ENCODE peak calls at places on chromosomes 12 and 14, in four cellular contexts. R is glutamatergic neuron, I is AML-193, K is BE2C. O is an unnamed sample.
A peak's percentile ranks its signal among the peaks of the same experiment; 100 is the strongest.

GRCh38 chr14:103390605-103391004 is 5.4 kb downstream of the MARK3 start:
- DNase-seq in I (no peak), K (no peak), R (no peak), O (no peak)

GRCh38 chr14:65637780-65638179 is 225.2 kb downstream of the FUT8 start:
- DNase-seq in I (no peak), R (no peak), K (no peak), O (no peak)

GRCh38 chr12:126248871-126249403 is 1183.7 kb downstream of the AACS start:
- DNase-seq in K (no peak), R (no peak), I (no peak), O (no peak)

GRCh38 chr12:69239922-69240624 is 704 bp downstream of the CPSF6 start:
- DNase-seq in K (peak; percentile 66), R (peak; percentile 73), I (peak; percentile 23), O (peak; percentile 31)

GRCh38 chr12:52975820-52976573 is 27.1 kb downstream of the KRT18 start:
- DNase-seq in R (no peak), I (no peak), K (no peak), O (no peak)

GRCh38 chr12:98998697-98999299 is 353.7 kb downstream of the APAF1 start:
- DNase-seq in K (no peak), I (peak; percentile 24), R (no peak), O (no peak)

GRCh38 chr12:53427905-53428594 is 4.4 kb downstream of the AMHR2 start:
- DNase-seq in I (no peak), R (no peak), K (no peak), O (no peak)

GRCh38 chr12:84034891-84035290 is 877.7 kb downstream of the SLC6A15 start:
- DNase-seq in K (no peak), I (no peak), R (no peak), O (no peak)

GRCh38 chr14:52845079-52845478 is 53.7 kb upstream of the GNPNAT1 start:
- DNase-seq in I (no peak), R (no peak), K (peak; percentile 32), O (no peak)

GRCh38 chr12:67358686-67359374 is 89.7 kb downstream of the CAND1 start:
- DNase-seq in R (no peak), I (no peak), K (no peak), O (no peak)

GRCh38 chr14:85279407-85279806 is 250.5 kb upstream of the FLRT2 start:
- DNase-seq in I (no peak), R (no peak), K (no peak), O (no peak)

GRCh38 chr12:50739611-50740010 is 24.3 kb upstream of the ATF1 start:
- DNase-seq in R (no peak), I (no peak), K (no peak), O (no peak)

GRCh38 chr12:53232641-53233538 is 881 bp upstream of the RARG start:
- DNase-seq in I (peak; percentile 26), K (peak; percentile 59), R (peak; percentile 46), O (no peak)

GRCh38 chr12:124545508-124546418 is 21.6 kb downstream of the NCOR2 start:
- DNase-seq in R (no peak), I (no peak), K (no peak), O (no peak)

GRCh38 chr14:76101384-76101783 is 50.3 kb upstream of the GPATCH2L start:
- DNase-seq in K (no peak), I (no peak), R (no peak), O (no peak)

GRCh38 chr14:90671835-90672234 is 144.4 kb downstream of the TTC7B start:
- DNase-seq in I (no peak), R (no peak), K (no peak), O (no peak)

GRCh38 chr12:70691018-70691672 is 53.9 kb upstream of the PTPRB start:
- DNase-seq in I (no peak), K (no peak), R (no peak), O (no peak)

GRCh38 chr14:99603471-99603933 is 505 bp downstream of the CCDC85C start:
- DNase-seq in I (no peak), R (peak; percentile 67), K (peak; percentile 64), O (peak; percentile 32)

GRCh38 chr14:51368721-51369163 is 128.7 kb downstream of the TMX1 start:
- DNase-seq in I (no peak), R (no peak), K (no peak), O (no peak)

GRCh38 chr14:23121401-23121800 is 2.3 kb upstream of the CEBPE start:
- DNase-seq in K (no peak), R (no peak), I (no peak), O (no peak)

GRCh38 chr14:61493239-61493638 is 171.9 kb downstream of the PRKCH start:
- DNase-seq in K (no peak), I (no peak), R (no peak), O (no peak)

GRCh38 chr12:108306014-108306501 is 33.1 kb downstream of the CMKLR1 start:
- DNase-seq in I (no peak), K (no peak), R (no peak), O (no peak)

O was measured in progenitor cell of endocrine pancreas.